ENCODE peak calls at places on chromosome 10, in four cellular contexts. J, B, O and Z are unnamed samples.

GRCh38 chr10:96287392-96288105 is 16.2 kb upstream of the BLNK start:
- DNase-seq in J (no peak), B (no peak), O (no peak), Z (no peak)

GRCh38 chr10:35025916-35026315 is 64.2 kb downstream of the CUL2 start:
- DNase-seq in J (no peak), B (no peak), O (no peak), Z (no peak)

GRCh38 chr10:99276848-99277486 is 41.3 kb upstream of the HPSE2 start:
- DNase-seq in J (no peak), B (no peak), O (no peak), Z (no peak)

GRCh38 chr10:91201213-91201996 is 19.1 kb upstream of the PCGF5 start:
- DNase-seq in J (no peak), B (no peak), O (no peak), Z (no peak)

GRCh38 chr10:28987555-28988320 is 301.1 kb upstream of the LYZL1 start:
- DNase-seq in J (no peak), B (no peak), O (no peak), Z (peak)

GRCh38 chr10:131210181-131210580 is 101.3 kb downstream of the TCERG1L start:
- DNase-seq in J (no peak), B (no peak), O (no peak), Z (no peak)

GRCh38 chr10:18071591-18071990 is 68.6 kb upstream of the CACNB2 start:
- DNase-seq in J (no peak), B (no peak), O (no peak), Z (no peak)

GRCh38 chr10:17835688-17836087 is 26.5 kb downstream of the MRC1 start:
- DNase-seq in J (peak), B (peak), O (no peak), Z (no peak)

GRCh38 chr10:93566435-93567276 is at the start of gene FFAR4:
- DNase-seq in J (peak), B (no peak), O (no peak), Z (peak)

GRCh38 chr10:89303161-89303560 is 1.3 kb downstream of the IFIT2 start:
- DNase-seq in J (no peak), B (no peak), O (no peak), Z (no peak)

GRCh38 chr10:44723654-44724053 is 187.5 kb upstream of the TMEM72 start:
- DNase-seq in J (no peak), B (no peak), O (no peak), Z (peak)

GRCh38 chr10:19412531-19412930 is 363.9 kb downstream of the MALRD1 start:
- DNase-seq in J (no peak), B (no peak), O (no peak), Z (no peak)

GRCh38 chr10:49111320-49111698 is 4.0 kb downstream of the VSTM4 start:
- DNase-seq in J (no peak), B (no peak), O (no peak), Z (no peak)

GRCh38 chr10:120253131-120253530 is 203.9 kb upstream of the PLPP4 start:
- DNase-seq in J (no peak), B (no peak), O (no peak), Z (no peak)

GRCh38 chr10:98465866-98466265 is 19.1 kb upstream of the HPS1 start:
- DNase-seq in J (no peak), B (no peak), O (no peak), Z (peak)

GRCh38 chr10:125026974-125027735 is 85.2 kb downstream of the ZRANB1 start:
- DNase-seq in J (no peak), B (no peak), O (no peak), Z (no peak)

GRCh38 chr10:125027889-125028288 is 86.0 kb downstream of the ZRANB1 start:
- DNase-seq in J (no peak), B (no peak), O (no peak), Z (no peak)

GRCh38 chr10:125024496-125025234 is 82.7 kb downstream of the ZRANB1 start:
- DNase-seq in J (no peak), B (no peak), O (no peak), Z (no peak)

GRCh38 chr10:125025341-125025740 is 83.4 kb downstream of the ZRANB1 start:
- DNase-seq in J (no peak), B (no peak), O (no peak), Z (no peak)

GRCh38 chr10:125026036-125026931 is 84.4 kb downstream of the ZRANB1 start:
- DNase-seq in J (no peak), B (no peak), O (no peak), Z (no peak)
- H3K27ac ChIP-seq in J (no peak), B (no peak), O (no peak), Z (peak)

GRCh38 chr10:102394801-102395676 is 466 bp upstream of the NFKB2 start:
- DNase-seq in J (peak), B (peak), O (peak), Z (peak)

GRCh38 chr10:102395677-102396197 is at the start of gene NFKB2:
- DNase-seq in J (no peak), B (no peak), O (no peak), Z (no peak)

GRCh38 chr10:102392306-102392705 is 3.2 kb upstream of the NFKB2 start:
- DNase-seq in J (no peak), B (no peak), O (no peak), Z (no peak)

GRCh38 chr10:102394079-102394800 is 1.3 kb upstream of the NFKB2 start:
- DNase-seq in J (peak), B (peak), O (peak), Z (peak)

DNA sequence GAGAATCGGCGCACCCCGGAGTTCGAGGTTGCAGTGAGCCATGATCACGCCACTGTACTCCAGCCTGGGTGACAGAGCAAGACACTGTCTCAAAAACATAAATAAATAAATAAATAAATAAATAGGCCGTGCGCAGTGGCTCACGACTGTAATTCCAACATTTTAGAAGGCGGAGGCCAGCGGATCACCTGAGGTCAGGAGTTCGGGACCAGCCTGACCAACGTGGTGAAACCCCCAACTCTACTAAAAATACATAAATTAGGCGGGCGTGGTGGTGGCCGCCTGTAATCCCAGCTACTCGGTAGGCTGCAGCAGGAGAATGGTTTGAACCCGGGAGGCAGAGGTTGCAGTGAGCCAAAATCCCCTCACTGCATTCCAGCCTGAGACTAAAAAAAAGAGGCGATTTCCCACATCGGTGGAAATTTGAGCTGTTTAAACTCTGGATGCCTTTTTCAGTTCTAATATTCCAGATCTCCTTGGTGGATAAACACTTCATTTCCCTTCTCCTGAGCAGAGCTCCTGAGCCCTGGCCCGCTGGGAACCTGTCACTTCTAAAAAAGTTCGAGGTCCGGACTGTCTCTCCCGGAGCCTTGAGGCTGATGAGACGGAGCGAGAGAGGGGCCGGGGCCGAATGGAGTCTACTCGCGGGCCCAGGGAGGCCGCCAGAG is 2.0 kb upstream of the NFKB2 start:
- DNase-seq in J (no peak), B (no peak), O (no peak), Z (no peak)
- H3K4me3 ChIP-seq in J (peak), B (peak), O (peak), Z (peak)

DNA sequence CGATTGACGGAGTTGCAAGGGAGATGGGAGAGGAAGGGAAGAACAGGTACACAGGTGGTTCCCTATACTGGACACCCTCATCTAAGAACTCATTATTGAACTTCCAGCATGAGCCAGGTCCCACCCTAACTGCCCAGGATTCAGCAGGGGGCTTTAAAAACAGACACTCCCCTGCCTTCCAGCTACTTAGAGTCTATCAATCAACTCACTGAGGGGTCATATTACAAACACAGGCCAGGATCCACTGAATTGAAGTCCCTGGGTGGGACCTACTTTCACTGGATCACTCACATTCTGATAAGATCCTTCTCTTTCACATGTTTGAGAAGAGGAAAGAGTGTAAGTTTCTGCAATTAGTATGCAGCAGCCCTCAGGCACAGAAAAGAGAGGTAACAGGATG is 92.8 kb downstream of the ITGA8 start:
- DNase-seq in J (no peak), B (no peak), O (no peak), Z (no peak)
- H3K27ac ChIP-seq in J (no peak), B (no peak), O (no peak), Z (peak)

GRCh38 chr10:24748214-24748613 is 24.5 kb upstream of the ARHGAP21 start:
- DNase-seq in J (no peak), B (no peak), O (no peak), Z (no peak)

GRCh38 chr10:24756283-24756682 is 32.6 kb upstream of the ARHGAP21 start:
- DNase-seq in J (no peak), B (no peak), O (no peak), Z (no peak)

GRCh38 chr10:24750695-24751094 is 27.0 kb upstream of the ARHGAP21 start:
- DNase-seq in J (no peak), B (no peak), O (no peak), Z (no peak)

DNA sequence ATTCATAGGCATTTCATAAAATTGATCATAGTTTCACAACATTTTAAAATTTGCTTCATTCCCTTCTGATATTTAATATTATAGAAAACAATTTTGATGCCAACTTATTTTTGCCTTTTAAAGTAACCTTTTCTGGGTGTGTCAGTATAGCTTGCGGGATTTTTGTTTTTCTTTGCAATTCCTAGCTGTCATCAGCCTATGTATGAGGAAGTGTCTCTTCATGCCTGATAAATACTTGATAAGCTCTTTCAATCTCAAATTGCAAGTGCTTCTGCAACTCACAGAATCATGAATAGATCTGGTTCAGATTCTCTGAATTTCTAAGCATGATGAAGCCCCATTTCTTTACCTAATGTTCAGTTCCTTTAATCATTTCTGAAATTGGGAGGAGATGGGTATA is 28.0 kb upstream of the ARHGAP21 start:
- DNase-seq in J (no peak), B (no peak), O (no peak), Z (no peak)
- H3K4me3 ChIP-seq in J (no peak), B (no peak), O (no peak), Z (no peak)